ENCODE peak calls at places on chromosomes 5 and 9, in five cellular contexts. C is NK-92 treated with Interleukin-12 subunit alpha and Interleukin-12 subunit beta, amount 100 ng/mL, for 24 hours; E is immature natural killer cell; V is PC-9; N is SW480. G is an unnamed sample.

GRCh38 chr9:79026311-79026710 is 545.5 kb upstream of the TLE4 start:
- DNase-seq in C (no peak), E (no peak), V (no peak), N (no peak), G (peak)

GRCh38 chr9:22037954-22038690 is 29.0 kb upstream of the CDKN2B start:
- DNase-seq in C (no peak), E (no peak), V (peak), N (peak), G (peak)

GRCh38 chr9:35518212-35518917 is 28.5 kb downstream of the RUSC2 start:
- DNase-seq in C (no peak), E (no peak), V (peak), N (peak), G (no peak)

GRCh38 chr9:5514608-5515260 is 4.4 kb downstream of the PDCD1LG2 start:
- DNase-seq in C (no peak), E (no peak), V (no peak), N (no peak), G (no peak)

GRCh38 chr5:97914483-97914882 is 731.4 kb upstream of the RIOK2 start:
- DNase-seq in C (no peak), E (no peak), V (no peak), N (no peak), G (no peak)

GRCh38 chr9:136694163-136694864 is 7.1 kb upstream of the AGPAT2 start:
- DNase-seq in C (peak), E (no peak), V (no peak), N (peak), G (no peak)

GRCh38 chr5:14816374-14816998 is 55.1 kb downstream of the ANKH start:
- DNase-seq in C (no peak), E (no peak), V (no peak), N (no peak), G (no peak)

GRCh38 chr5:154862766-154863165 is 4.3 kb downstream of the CNOT8 start:
- DNase-seq in C (no peak), E (no peak), V (no peak), N (no peak), G (no peak)

GRCh38 chr5:127028822-127029457 is 1.4 kb downstream of the MARCHF3 start:
- DNase-seq in C (no peak), E (no peak), V (no peak), N (no peak), G (peak)

GRCh38 chr5:143148461-143149170 is 254.9 kb downstream of the NR3C1 start:
- DNase-seq in C (no peak), E (no peak), V (no peak), N (no peak), G (no peak)

GRCh38 chr9:93205045-93205768 is 21.3 kb downstream of the WNK2 start:
- DNase-seq in C (peak), E (peak), V (no peak), N (no peak), G (no peak)

GRCh38 chr5:149639718-149640117 is 58.4 kb downstream of the ARHGEF37 start:
- DNase-seq in C (no peak), E (no peak), V (no peak), N (no peak), G (no peak)

GRCh38 chr5:125484272-125485002 is 738.0 kb upstream of the ZNF608 start:
- DNase-seq in C (no peak), E (no peak), V (peak), N (peak), G (no peak)

GRCh38 chr9:130053504-130054427 is at the start of gene GPR107:
- DNase-seq in C (peak), E (peak), V (peak), N (peak), G (peak)

GRCh38 chr5:144117412-144117811 is 53.0 kb downstream of the YIPF5 start:
- DNase-seq in C (no peak), E (no peak), V (no peak), N (no peak), G (no peak)

GRCh38 chr9:37200572-37201005 is 80.2 kb downstream of the ZCCHC7 start:
- DNase-seq in C (no peak), E (no peak), V (peak), N (peak), G (peak)

GRCh38 chr5:80959768-80960442 is at the start of gene RASGRF2:
- DNase-seq in C (no peak), E (peak), V (no peak), N (peak), G (no peak)

GRCh38 chr5:59685806-59686205 is 207.7 kb downstream of the PDE4D start:
- DNase-seq in C (no peak), E (no peak), V (no peak), N (no peak), G (no peak)

GRCh38 chr5:150598046-150598445 is 42.4 kb upstream of the SYNPO start:
- DNase-seq in C (no peak), E (no peak), V (no peak), N (no peak), G (no peak)

GRCh38 chr5:141560725-141561483 is 57.9 kb downstream of the DIAPH1 start:
- DNase-seq in C (no peak), E (no peak), V (no peak), N (peak), G (no peak)

GRCh38 chr5:138032028-138032571 is 779 bp downstream of the FAM13B start:
- DNase-seq in C (peak), E (peak), V (peak), N (peak), G (peak)

GRCh38 chr5:107469485-107469884 is 201.3 kb downstream of the EFNA5 start:
- DNase-seq in C (no peak), E (peak), V (peak), N (peak), G (peak)

GRCh38 chr5:73232266-73233041 is 59.5 kb downstream of the TMEM174 start:
- DNase-seq in C (no peak), E (no peak), V (no peak), N (no peak), G (no peak)

GRCh38 chr5:28301676-28302075 is 1263.3 kb upstream of the CDH9 start:
- DNase-seq in C (no peak), E (no peak), V (peak), N (no peak), G (no peak)

GRCh38 chr9:133348763-133349573 is 950 bp downstream of the RPL7A start:
- DNase-seq in C (no peak), E (no peak), V (no peak), N (no peak), G (no peak)

GRCh38 chr5:107915413-107915812 is 244.7 kb upstream of the EFNA5 start:
- DNase-seq in C (no peak), E (no peak), V (no peak), N (no peak), G (no peak)

GRCh38 chr9:34382879-34383278 is 6.2 kb upstream of the MYORG start:
- DNase-seq in C (no peak), E (no peak), V (no peak), N (no peak), G (no peak)

GRCh38 chr9:137665697-137666504 is 47.1 kb downstream of the EHMT1 start:
- DNase-seq in C (no peak), E (no peak), V (no peak), N (no peak), G (no peak)

GRCh38 chr5:6545770-6546690 is 86.8 kb downstream of the NSUN2 start:
- DNase-seq in C (no peak), E (no peak), V (no peak), N (peak), G (no peak)

GRCh38 chr5:94025788-94026473 is 284.5 kb upstream of the POU5F2 start:
- DNase-seq in C (no peak), E (no peak), V (no peak), N (no peak), G (no peak)

GRCh38 chr5:179618923-179619554 is 4.4 kb downstream of the HNRNPH1 start:
- DNase-seq in C (no peak), E (no peak), V (no peak), N (no peak), G (no peak)

GRCh38 chr9:103371152-103371551 is 376.0 kb downstream of the CYLC2 start:
- DNase-seq in C (no peak), E (no peak), V (no peak), N (no peak), G (no peak)

GRCh38 chr5:35780236-35780635 is 76.5 kb upstream of the IL7R start:
- DNase-seq in C (no peak), E (no peak), V (no peak), N (no peak), G (no peak)

GRCh38 chr5:33330992-33331391 is 109.8 kb upstream of the TARS1 start:
- DNase-seq in C (no peak), E (no peak), V (no peak), N (no peak), G (no peak)

GRCh38 chr9:69452110-69452780 is 127.2 kb downstream of the ENTREP1 start:
- DNase-seq in C (no peak), E (no peak), V (peak), N (no peak), G (no peak)

GRCh38 chr9:133690111-133690561 is 48.0 kb downstream of the SARDH start:
- DNase-seq in C (no peak), E (no peak), V (peak), N (no peak), G (no peak)

G was measured in Kasumi-1.